ENCODE peak calls at places on chromosome 20, in nine cellular contexts. C, D, S, G, H, W, Y, M and Z are unnamed samples.

GRCh38 chr20:22560817-22561216 is 23.6 kb downstream of the FOXA2 start:
- DNase-seq in C (no peak), D (peak), S (no peak), G (no peak), H (no peak), W (no peak), Y (no peak), M (no peak), Z (no peak)

GRCh38 chr20:58711266-58712051 is 18.9 kb downstream of the NPEPL1 start:
- DNase-seq in C (peak), D (no peak), S (no peak), G (peak), H (no peak), W (no peak), Y (no peak), M (peak), Z (no peak)

GRCh38 chr20:25389381-25389857 is 1.2 kb downstream of the ABHD12 start:
- DNase-seq in C (no peak), D (no peak), S (peak), G (no peak), H (no peak), W (peak), Y (no peak), M (no peak), Z (peak)

GRCh38 chr20:36792422-36792821 is 18.9 kb upstream of the DSN1 start:
- DNase-seq in C (no peak), D (peak), S (peak), G (no peak), H (peak), W (peak), Y (no peak), M (no peak), Z (peak)

GRCh38 chr20:33524261-33524660 is 34.4 kb downstream of the CBFA2T2 start:
- DNase-seq in C (no peak), D (no peak), S (no peak), G (no peak), H (no peak), W (peak), Y (no peak), M (no peak), Z (no peak)

GRCh38 chr20:58824843-58825242 is 25.9 kb downstream of the GNAS-AS1 start:
- DNase-seq in C (no peak), D (no peak), S (no peak), G (no peak), H (no peak), W (no peak), Y (no peak), M (no peak), Z (no peak)

GRCh38 chr20:53024121-53024520 is 52.0 kb downstream of the TSHZ2 start:
- DNase-seq in C (no peak), D (no peak), S (no peak), G (no peak), H (no peak), W (no peak), Y (no peak), M (no peak), Z (no peak)

GRCh38 chr20:20573797-20574196 is 138.6 kb downstream of the RALGAPA2 start:
- DNase-seq in C (no peak), D (no peak), S (no peak), G (no peak), H (no peak), W (no peak), Y (no peak), M (no peak), Z (no peak)

GRCh38 chr20:2451939-2452732 is 18.5 kb downstream of the SNRPB start:
- DNase-seq in C (no peak), D (peak), S (peak), G (peak), H (peak), W (peak), Y (no peak), M (peak), Z (peak)

GRCh38 chr20:19929749-19930148 is 87.4 kb upstream of the NAA20 start:
- DNase-seq in C (no peak), D (no peak), S (no peak), G (peak), H (no peak), W (peak), Y (no peak), M (no peak), Z (no peak)

GRCh38 chr20:7879883-7880282 is 60.4 kb downstream of the HAO1 start:
- DNase-seq in C (no peak), D (no peak), S (peak), G (no peak), H (no peak), W (peak), Y (no peak), M (no peak), Z (peak)

GRCh38 chr20:50712771-50713676 is 18.4 kb upstream of the PARD6B start:
- DNase-seq in C (peak), D (no peak), S (no peak), G (no peak), H (no peak), W (no peak), Y (no peak), M (no peak), Z (no peak)

GRCh38 chr20:8509809-8510208 is 377.7 kb downstream of the PLCB1 start:
- DNase-seq in C (no peak), D (no peak), S (no peak), G (no peak), H (no peak), W (no peak), Y (no peak), M (no peak), Z (no peak)

GRCh38 chr20:61357119-61357518 is 105.1 kb downstream of the CDH4 start:
- DNase-seq in C (no peak), D (no peak), S (no peak), G (no peak), H (no peak), W (no peak), Y (no peak), M (no peak), Z (no peak)

GRCh38 chr20:17856024-17856564 is 112.5 kb downstream of the SNX5 start:
- DNase-seq in C (peak), D (no peak), S (no peak), G (peak), H (no peak), W (peak), Y (no peak), M (peak), Z (peak)

GRCh38 chr20:39823239-39823638 is 861.1 kb downstream of the DHX35 start:
- DNase-seq in C (no peak), D (no peak), S (no peak), G (no peak), H (no peak), W (peak), Y (no peak), M (no peak), Z (peak)

GRCh38 chr20:20130399-20130798 is 78.1 kb downstream of the CFAP61 start:
- DNase-seq in C (no peak), D (peak), S (peak), G (no peak), H (peak), W (peak), Y (no peak), M (no peak), Z (peak)

GRCh38 chr20:17645546-17646208 is 36.4 kb downstream of the RRBP1 start:
- DNase-seq in C (peak), D (no peak), S (no peak), G (peak), H (no peak), W (no peak), Y (peak), M (no peak), Z (no peak)

GRCh38 chr20:19205999-19206398 is 6.4 kb upstream of the SLC24A3 start:
- DNase-seq in C (peak), D (peak), S (peak), G (peak), H (peak), W (peak), Y (peak), M (peak), Z (peak)

DNA sequence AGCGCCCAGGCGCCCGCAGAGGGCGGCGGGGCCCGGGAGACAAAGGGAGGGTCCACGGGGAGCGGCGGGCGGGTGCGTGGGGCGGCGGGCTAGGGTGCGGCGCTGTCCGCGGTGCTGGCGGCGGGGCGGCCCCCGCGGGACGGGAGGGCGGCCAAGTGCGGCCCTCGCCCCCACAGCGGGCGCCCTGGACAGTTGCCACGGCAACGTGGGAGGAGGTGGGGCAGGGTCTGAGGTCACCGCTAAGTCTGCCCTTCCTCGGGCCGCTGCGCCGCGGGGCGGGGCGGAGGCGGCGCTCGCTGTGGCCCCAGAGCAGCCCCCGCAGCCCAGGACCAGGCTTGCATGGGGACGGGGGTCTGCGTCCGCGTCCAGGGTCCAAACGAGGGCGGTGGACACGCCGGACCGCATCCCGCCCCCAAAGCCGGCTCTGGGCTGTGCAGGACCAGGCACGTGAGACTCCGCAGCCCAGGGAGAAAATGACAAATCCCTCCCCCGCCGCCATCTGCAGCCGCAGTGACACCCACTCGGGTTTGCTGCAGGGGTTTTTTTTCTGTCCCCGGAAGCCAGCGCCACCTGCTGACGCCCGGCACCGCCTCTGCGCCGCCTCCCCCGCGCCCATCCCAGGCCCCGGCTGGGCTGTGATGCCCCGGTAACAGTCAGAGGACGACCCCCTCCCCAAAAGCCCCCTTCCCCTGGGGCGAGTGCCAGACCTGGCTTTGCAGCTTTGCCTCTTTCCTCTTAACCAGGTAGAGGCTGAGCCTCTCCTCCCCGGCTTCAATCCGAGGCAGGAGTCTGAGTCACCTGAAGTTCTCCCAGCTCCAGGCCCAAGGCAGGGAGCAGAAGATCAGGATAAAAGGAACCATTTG is 36.8 kb downstream of the YTHDF1 start:
- DNase-seq in C (no peak), D (peak), S (peak), G (peak), H (peak), W (peak), Y (no peak), M (peak), Z (peak)
- TF ChIP-seq CTCF in C (peak), D (peak), S (peak), G (peak), H (peak), W (peak), Y (peak), M (peak), Z (peak)

DNA sequence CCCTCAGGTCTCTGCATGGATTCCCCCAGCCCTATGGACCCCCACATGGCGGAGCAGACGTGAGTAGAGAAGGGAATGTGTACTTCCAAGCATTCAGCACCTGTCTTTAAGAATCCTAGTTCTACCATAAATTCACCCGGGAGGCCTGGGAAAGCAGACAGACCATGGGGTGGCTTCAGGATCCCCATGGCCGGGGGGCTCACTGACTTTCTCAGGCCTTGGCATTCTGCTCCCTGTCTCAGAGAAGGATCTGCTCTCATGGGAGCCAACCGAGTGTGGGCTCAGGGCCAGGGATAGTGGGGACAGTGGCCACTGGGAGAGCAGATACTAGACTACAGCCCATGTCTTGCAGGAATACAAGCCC is 2.3 kb downstream of the CDC25B start:
- DNase-seq in C (no peak), D (no peak), S (no peak), G (no peak), H (no peak), W (no peak), Y (peak), M (no peak), Z (no peak)
- H3K4me3 ChIP-seq in C (peak), D (no peak), S (peak), G (no peak), H (peak), W (peak), Y (peak), M (peak), Z (no peak)

GRCh38 chr20:63496404-63497120 is 2.3 kb downstream of the EEF1A2 start:
- DNase-seq in C (peak), D (no peak), S (no peak), G (no peak), H (no peak), W (no peak), Y (no peak), M (no peak), Z (no peak)

GRCh38 chr20:63498950-63499332 is at the start of gene EEF1A2:
- DNase-seq in C (peak), D (peak), S (no peak), G (peak), H (no peak), W (no peak), Y (no peak), M (no peak), Z (no peak)

GRCh38 chr20:63497946-63498935 is 642 bp downstream of the EEF1A2 start:
- DNase-seq in C (peak), D (no peak), S (peak), G (peak), H (no peak), W (peak), Y (no peak), M (no peak), Z (no peak)

GRCh38 chr20:63495771-63496403 is 3.0 kb downstream of the EEF1A2 start:
- DNase-seq in C (peak), D (peak), S (peak), G (peak), H (no peak), W (peak), Y (peak), M (peak), Z (peak)

DNA sequence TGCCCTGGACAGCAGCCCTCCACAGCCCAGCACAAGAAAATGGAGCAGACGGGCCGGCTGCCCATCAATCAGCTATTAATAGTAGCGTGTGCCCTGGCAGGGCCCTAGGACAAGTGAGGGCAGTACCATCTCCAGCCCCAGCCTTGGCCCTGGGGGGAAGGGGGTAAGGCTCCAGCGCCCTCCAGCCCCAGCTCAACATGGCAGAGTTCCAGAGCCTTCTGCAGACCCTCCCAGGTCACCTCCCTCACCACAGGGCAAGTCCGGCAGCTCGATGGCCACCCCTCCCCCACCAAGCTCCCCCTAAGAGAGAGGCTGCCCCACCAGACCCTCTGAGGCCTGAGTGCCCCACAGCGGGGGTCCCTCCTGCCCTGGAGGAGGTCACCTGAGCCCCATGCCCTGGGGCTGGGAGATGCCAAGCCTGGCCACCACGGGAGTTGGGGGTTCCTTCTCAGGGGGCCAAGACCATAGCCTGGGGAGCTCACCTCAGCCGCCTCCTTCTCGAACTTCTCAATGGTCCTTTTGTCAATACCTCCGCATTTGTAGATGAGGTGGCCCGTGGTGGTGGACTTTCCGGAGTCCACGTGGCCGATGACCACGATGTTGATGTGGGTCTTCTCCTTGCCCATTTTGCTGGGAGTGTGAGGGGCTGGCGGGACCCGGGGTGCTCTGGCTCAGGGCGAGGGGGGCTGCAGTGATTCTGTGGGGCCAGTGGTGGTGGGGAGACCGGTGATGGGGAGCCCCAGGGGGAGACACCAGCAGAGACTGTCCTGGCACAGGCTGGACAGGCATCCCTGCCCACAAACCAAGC is 1.5 kb downstream of the EEF1A2 start:
- DNase-seq in C (peak), D (no peak), S (no peak), G (no peak), H (no peak), W (no peak), Y (no peak), M (no peak), Z (no peak)
- TF ChIP-seq CTCF in C (no peak), D (no peak), S (no peak), G (no peak), H (no peak), W (no peak), Y (no peak), M (no peak), Z (no peak)

GRCh38 chr20:32110727-32111126 is 1.2 kb downstream of the TM9SF4 start:
- DNase-seq in C (no peak), D (no peak), S (no peak), G (no peak), H (no peak), W (no peak), Y (no peak), M (no peak), Z (no peak)

GRCh38 chr20:32110173-32110704 is 725 bp downstream of the TM9SF4 start:
- DNase-seq in C (no peak), D (no peak), S (no peak), G (no peak), H (no peak), W (no peak), Y (no peak), M (no peak), Z (no peak)

GRCh38 chr20:32111287-32111686 is 1.8 kb downstream of the TM9SF4 start:
- DNase-seq in C (no peak), D (no peak), S (no peak), G (no peak), H (no peak), W (no peak), Y (no peak), M (no peak), Z (no peak)

GRCh38 chr20:32109392-32110172 is at the start of gene TM9SF4:
- DNase-seq in C (peak), D (peak), S (peak), G (peak), H (peak), W (peak), Y (peak), M (peak), Z (peak)

GRCh38 chr20:32108814-32109391 is 611 bp upstream of the TM9SF4 start:
- DNase-seq in C (no peak), D (no peak), S (no peak), G (no peak), H (no peak), W (no peak), Y (no peak), M (no peak), Z (no peak)
- H3K4me3 ChIP-seq in C (peak), D (no peak), S (peak), G (no peak), H (peak), W (peak), Y (peak), M (peak), Z (no peak)

GRCh38 chr20:46014517-46015396 is 6.0 kb downstream of the MMP9 start:
- DNase-seq in C (no peak), D (no peak), S (no peak), G (no peak), H (no peak), W (no peak), Y (no peak), M (no peak), Z (no peak)
- TF ChIP-seq CTCF in C (no peak), D (no peak), S (no peak), G (no peak), H (no peak), W (no peak), Y (no peak), M (no peak), Z (no peak)

DNA sequence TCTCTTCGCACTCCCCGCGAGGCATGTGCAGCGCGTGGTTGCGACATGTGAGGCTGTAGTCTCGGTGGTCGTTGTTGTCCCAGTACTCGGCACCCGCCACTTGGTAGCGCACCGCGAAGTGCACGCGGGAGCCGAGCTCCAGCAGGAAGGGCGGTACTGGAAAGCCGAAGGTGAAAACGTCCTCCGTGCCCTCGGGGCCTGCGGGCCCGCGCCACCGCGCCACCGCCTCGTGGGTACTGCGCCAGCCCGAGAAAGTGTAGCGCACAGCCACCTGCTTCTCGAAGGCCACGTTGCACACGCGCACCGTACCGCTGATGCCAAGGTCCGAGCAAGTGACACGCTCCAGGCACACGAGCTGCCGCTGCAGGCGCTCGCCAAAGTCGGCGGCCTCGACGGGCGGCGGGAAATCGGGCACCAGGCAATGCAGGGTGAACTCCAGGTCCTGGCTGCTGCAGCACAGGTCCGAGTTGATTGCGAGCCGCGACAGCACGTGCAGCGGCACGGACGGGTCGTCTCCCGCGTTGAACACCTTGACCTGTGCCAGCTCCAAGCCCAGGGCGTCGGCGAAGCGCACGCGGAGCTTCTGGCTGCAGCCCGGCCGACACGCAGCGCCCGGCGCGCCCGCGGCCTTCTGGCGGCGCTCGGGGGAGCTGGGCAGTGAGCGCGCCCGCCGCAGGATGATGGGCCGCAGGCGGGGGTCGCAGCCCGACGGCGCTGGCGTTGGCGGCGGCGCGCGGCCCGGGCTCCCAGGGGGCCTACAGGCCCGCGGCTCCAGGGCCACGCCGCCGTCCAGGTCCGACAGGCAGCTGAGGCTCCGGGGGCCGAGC is 840 bp downstream of the PPP1R3D start:
- DNase-seq in C (peak), D (peak), S (no peak), G (peak), H (no peak), W (peak), Y (peak), M (no peak), Z (peak)
- H3K4me3 ChIP-seq in C (peak), D (peak), S (peak), G (peak), H (peak), W (peak), Y (peak), M (peak), Z (peak)

GRCh38 chr20:47281376-47281775 is 75.1 kb downstream of the ZMYND8 start:
- DNase-seq in C (no peak), D (no peak), S (no peak), G (no peak), H (no peak), W (no peak), Y (no peak), M (no peak), Z (no peak)
- TF ChIP-seq CTCF in C (no peak), D (no peak), S (no peak), G (no peak), H (no peak), W (no peak), Y (no peak), M (no peak), Z (no peak)